ENCODE peak calls at places on chromosomes 4 and X, in seven cellular contexts. Y is SK-N-SH, G is HCT116, Z is GM12878, B is K562, V is H1, F is HepG2. S is an unnamed sample.

GRCh38 chr4:69096111-69096656 is at the start of gene UGT2B7:
- DNase-seq in Y (no peak), G (no peak), Z (no peak), B (no peak), V (no peak), F (peak; percentile 91), S (no peak)

GRCh38 chrX:3143043-3143799 is 102.0 kb downstream of the ARSF start:
- DNase-seq in Y (no peak), G (peak; percentile 48), Z (no peak), B (peak; percentile 11), V (no peak), F (peak; percentile 0), S (no peak)

GRCh38 chr4:99946346-99947189 is at the start of gene DNAJB14:
- DNase-seq in Y (peak; percentile 90), G (peak; percentile 55), Z (no peak), B (peak; percentile 84), V (no peak), F (peak; percentile 47), S (peak; percentile 81)

GRCh38 chr4:102420563-102421221 is 75.4 kb upstream of the SLC39A8 start:
- DNase-seq in Y (no peak), G (no peak), Z (no peak), B (no peak), V (no peak), F (peak; percentile 7), S (no peak)

GRCh38 chr4:125704726-125705125 is 390.0 kb downstream of the FAT4 start:
- DNase-seq in Y (no peak), G (no peak), Z (no peak), B (no peak), V (no peak), F (no peak), S (no peak)

GRCh38 chr4:8539661-8540060 is 40.5 kb upstream of the GPR78 start:
- DNase-seq in Y (no peak), G (no peak), Z (no peak), B (no peak), V (no peak), F (no peak), S (no peak)

GRCh38 chr4:74431113-74431826 is 13.7 kb upstream of the AREG start:
- DNase-seq in Y (no peak), G (no peak), Z (peak; percentile 23), B (peak; percentile 28), V (no peak), F (no peak), S (no peak)

GRCh38 chr4:2303686-2304320 is 41.9 kb upstream of the MXD4 start:
- DNase-seq in Y (no peak), G (no peak), Z (no peak), B (no peak), V (no peak), F (no peak), S (no peak)

GRCh38 chrX:138748480-138748879 is 37.0 kb upstream of the FGF13 start:
- DNase-seq in Y (no peak), G (no peak), Z (no peak), B (peak; percentile 23), V (no peak), F (no peak), S (no peak)

GRCh38 chrX:75151828-75152592 is 4.1 kb downstream of the ABCB7 start:
- DNase-seq in Y (no peak), G (no peak), Z (no peak), B (peak; percentile 50), V (no peak), F (no peak), S (no peak)

GRCh38 chrX:138006176-138006575 is 440.2 kb downstream of the ZIC3 start:
- DNase-seq in Y (no peak), G (no peak), Z (no peak), B (no peak), V (no peak), F (no peak), S (no peak)

GRCh38 chr4:47312170-47312569 is 151.3 kb downstream of the COMMD8 start:
- DNase-seq in Y (no peak), G (no peak), Z (no peak), B (no peak), V (no peak), F (no peak), S (no peak)

GRCh38 chr4:181674315-181674714 is 568.9 kb upstream of the TENM3 start:
- DNase-seq in Y (no peak), G (no peak), Z (no peak), B (no peak), V (no peak), F (no peak), S (no peak)

GRCh38 chrX:23403849-23404248 is 69.2 kb downstream of the PTCHD1 start:
- DNase-seq in Y (peak; percentile 17), G (peak; percentile 6), Z (no peak), B (no peak), V (no peak), F (no peak), S (peak; percentile 54)

GRCh38 chr4:83974111-83974789 is 438.3 kb downstream of the GPAT3 start:
- DNase-seq in Y (no peak), G (no peak), Z (no peak), B (no peak), V (no peak), F (no peak), S (no peak)

GRCh38 chr4:2339458-2340271 is 77.8 kb upstream of the MXD4 start:
- DNase-seq in Y (no peak), G (no peak), Z (no peak), B (no peak), V (no peak), F (no peak), S (no peak)

GRCh38 chr4:88177981-88178632 is 19.7 kb upstream of the ABCG2 start:
- DNase-seq in Y (no peak), G (peak; percentile 34), Z (no peak), B (peak; percentile 54), V (peak; percentile 82), F (peak; percentile 28), S (peak; percentile 80)

GRCh38 chr4:71360844-71361243 is 22.0 kb downstream of the SLC4A4 start:
- DNase-seq in Y (no peak), G (no peak), Z (no peak), B (no peak), V (no peak), F (no peak), S (no peak)

GRCh38 chrX:39397561-39398200 is 596.4 kb downstream of the MID1IP1 start:
- DNase-seq in Y (peak; percentile 37), G (no peak), Z (no peak), B (no peak), V (no peak), F (no peak), S (no peak)

GRCh38 chr4:86156526-86156925 is 203.3 kb downstream of the MAPK10 start:
- DNase-seq in Y (no peak), G (no peak), Z (no peak), B (no peak), V (no peak), F (no peak), S (no peak)

GRCh38 chr4:39635023-39635422 is 3.6 kb downstream of the SMIM14 start:
- DNase-seq in Y (no peak), G (no peak), Z (no peak), B (no peak), V (no peak), F (no peak), S (no peak)

GRCh38 chrX:80174925-80175574 is 160.5 kb downstream of the TBX22 start:
- DNase-seq in Y (no peak), G (no peak), Z (no peak), B (no peak), V (no peak), F (no peak), S (no peak)

GRCh38 chr4:72631296-72631695 is 62.3 kb upstream of the ADAMTS3 start:
- DNase-seq in Y (peak; percentile 8), G (no peak), Z (no peak), B (peak; percentile 10), V (no peak), F (no peak), S (no peak)
- TF ChIP-seq JUND in Y (peak; percentile 89), G (no peak), Z (no peak), B (no peak), V (no peak), F (no peak), S (no peak)

DNA sequence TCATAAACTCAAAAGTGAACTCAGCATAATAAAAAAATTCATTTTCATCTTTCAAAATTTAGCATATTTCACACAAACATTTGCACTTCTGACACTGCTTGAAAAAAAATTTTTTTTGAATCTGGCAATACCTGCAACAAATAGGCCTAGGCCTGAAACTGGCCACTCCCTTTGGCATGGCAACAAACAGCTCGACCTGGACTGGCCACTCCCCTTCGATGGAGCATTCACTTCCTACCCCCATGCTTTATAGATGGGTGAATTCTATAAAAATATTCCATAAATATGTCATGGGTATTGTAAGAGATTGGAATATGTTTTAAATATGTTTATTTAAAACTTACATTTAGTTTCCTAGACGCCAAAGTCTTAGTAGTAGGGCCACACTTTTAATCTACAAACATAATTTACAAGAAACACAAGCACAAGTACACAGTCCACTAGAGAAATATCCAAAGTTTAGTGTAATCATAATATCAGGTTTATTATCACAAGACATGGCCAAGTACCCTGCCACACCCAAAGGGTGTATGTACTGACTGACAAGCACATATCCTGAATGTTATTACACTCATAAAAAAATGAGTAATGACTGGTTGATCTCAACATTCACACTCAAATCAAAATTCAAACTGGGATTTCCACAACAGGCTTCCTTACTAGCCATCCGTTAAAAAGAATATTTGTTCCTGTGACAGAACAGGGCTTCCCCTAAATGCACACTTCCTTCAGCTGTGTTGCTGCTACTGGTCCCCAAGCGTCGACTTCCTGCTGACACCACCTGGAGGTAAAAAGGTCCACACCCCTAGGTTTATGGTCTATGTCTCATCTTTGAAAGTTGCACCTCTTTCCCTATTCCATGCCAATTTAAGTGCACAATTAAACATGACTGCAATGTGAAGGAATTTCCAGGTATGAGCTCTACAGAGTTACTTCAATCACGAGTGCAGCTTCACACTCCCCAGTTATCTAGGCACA is 271.5 kb downstream of the NR3C2 start:
- DNase-seq in Y (no peak), G (peak; percentile 3), Z (no peak), B (no peak), V (no peak), F (no peak), S (no peak)
- TF ChIP-seq JUND in Y (no peak), G (no peak), Z (no peak), B (no peak), V (no peak), F (no peak), S (no peak)

DNA sequence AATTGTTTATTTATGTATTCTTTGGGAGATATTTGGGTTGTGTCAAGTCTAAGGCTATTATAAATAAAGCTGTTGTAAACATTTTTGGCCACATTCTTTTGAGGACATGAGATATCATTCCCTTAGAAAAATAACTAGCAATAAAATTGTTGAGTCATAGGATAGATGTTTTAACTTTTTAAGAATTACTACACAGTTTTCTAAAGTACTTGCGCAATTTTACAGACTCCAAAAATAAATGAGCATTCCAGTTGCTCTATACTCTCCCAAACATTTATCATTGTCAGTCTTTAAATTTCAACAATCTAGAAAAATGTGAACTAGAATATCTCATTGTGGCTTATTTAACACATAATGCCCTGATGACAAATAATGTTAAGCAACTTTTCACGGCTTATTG is 189.1 kb upstream of the ADGRL3 start:
- DNase-seq in Y (no peak), G (no peak), Z (no peak), B (no peak), V (no peak), F (no peak), S (no peak)
- TF ChIP-seq JUND in Y (no peak), G (no peak), Z (no peak), B (no peak), V (no peak), F (no peak), S (no peak)

DNA sequence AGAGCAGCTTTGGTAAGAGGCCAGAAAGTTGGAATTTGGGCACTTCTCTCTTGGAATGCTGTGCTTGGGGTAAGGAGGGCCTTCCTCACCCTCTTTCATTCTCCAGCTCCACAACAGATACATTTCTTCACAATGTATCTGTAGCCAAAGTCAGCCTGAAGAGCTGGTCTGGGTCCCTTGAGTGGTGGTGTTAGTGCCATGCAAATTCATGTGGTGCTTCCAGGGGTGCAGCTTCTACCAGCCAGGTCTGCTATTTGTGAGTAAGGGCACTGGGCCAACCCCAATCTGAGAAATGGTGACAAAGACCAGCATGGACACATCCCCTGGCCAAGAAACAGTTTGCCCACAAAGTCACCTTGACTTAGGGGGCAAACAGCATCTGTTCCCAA is 17.8 kb downstream of the AMER1 start:
- DNase-seq in Y (no peak), G (no peak), Z (no peak), B (no peak), V (no peak), F (no peak), S (no peak)
- TF ChIP-seq JUND in Y (no peak), G (no peak), Z (no peak), B (no peak), V (no peak), F (no peak), S (no peak)

S was measured in T47D.